ENCODE peak calls at places on chromosomes 11 and 22, in eight cellular contexts. P is fibroblast of lung; A is adrenal gland; U is CD8-positive, alpha-beta T cell; K is heart left ventricle; W is psoas muscle; F is A549; H is left ventricle myocardium inferior. L is an unnamed sample. For H3K4me1, the result is how much of the 10 kb centered on the place peaks cover.

GRCh38 chr22:48717883-48718817 is 1109.5 kb downstream of the BRD1 start:
- DNase-seq in P (no peak), A (no peak), U (no peak), K (no peak), W (no peak), F (no peak), H (peak), L (no peak)

GRCh38 chr22:22158965-22159364 is 85.6 kb upstream of the VPREB1 start:
- DNase-seq in P (no peak), A (no peak), U (no peak), K (no peak), W (no peak), F (no peak), H (no peak), L (no peak)

GRCh38 chr11:87477321-87477720 is 439.6 kb downstream of the TMEM135 start:
- DNase-seq in P (no peak), A (no peak), U (no peak), K (no peak), W (no peak), F (no peak), H (no peak), L (no peak)

GRCh38 chr11:78855146-78855545 is 280.5 kb upstream of the NARS2 start:
- DNase-seq in P (no peak), A (no peak), U (no peak), K (no peak), W (no peak), F (no peak), H (no peak), L (no peak)

GRCh38 chr11:68146010-68146540 is 24.9 kb upstream of the CHKA start:
- DNase-seq in P (no peak), A (peak), U (no peak), K (peak), W (peak), F (peak), H (peak), L (peak)

GRCh38 chr11:117473692-117474091 is 146.0 kb downstream of the CEP164 start:
- DNase-seq in P (no peak), A (no peak), U (no peak), K (no peak), W (no peak), F (no peak), H (no peak), L (no peak)

GRCh38 chr11:121552160-121552559 is 99.4 kb upstream of the SORL1-AS1 start:
- DNase-seq in P (no peak), A (no peak), U (no peak), K (no peak), W (no peak), F (no peak), H (no peak), L (no peak)

GRCh38 chr22:44913198-44913983 is 96.4 kb downstream of the PHF21B start:
- DNase-seq in P (no peak), A (peak), U (no peak), K (no peak), W (peak), F (no peak), H (no peak), L (peak)

GRCh38 chr11:5618807-5619206 is 6.0 kb upstream of the TRIM34 start:
- DNase-seq in P (peak), A (no peak), U (no peak), K (no peak), W (no peak), F (no peak), H (no peak), L (no peak)

GRCh38 chr11:99098751-99099150 is 78.0 kb downstream of the CNTN5 start:
- DNase-seq in P (no peak), A (no peak), U (no peak), K (no peak), W (no peak), F (no peak), H (no peak), L (no peak)

GRCh38 chr11:102552447-102553200 is 22.1 kb upstream of the MMP7 start:
- DNase-seq in P (peak), A (no peak), U (no peak), K (no peak), W (no peak), F (peak), H (no peak), L (no peak)

GRCh38 chr22:44086759-44087158 is 62.7 kb downstream of the PARVB start:
- DNase-seq in P (no peak), A (no peak), U (no peak), K (no peak), W (no peak), F (no peak), H (no peak), L (no peak)

GRCh38 chr11:66950113-66950535 is 8.1 kb downstream of the PC start:
- DNase-seq in P (peak), A (peak), U (no peak), K (no peak), W (peak), F (peak), H (no peak), L (peak)

GRCh38 chr11:109859325-109859724 is 233.9 kb upstream of the ZC3H12C start:
- DNase-seq in P (peak), A (peak), U (no peak), K (no peak), W (no peak), F (no peak), H (no peak), L (no peak)

GRCh38 chr11:1271002-1271401 is 38.4 kb downstream of the TOLLIP start:
- DNase-seq in P (peak), A (no peak), U (no peak), K (no peak), W (peak), F (no peak), H (no peak), L (no peak)

GRCh38 chr22:27194096-27194748 is 536.8 kb downstream of the MIAT start:
- DNase-seq in P (no peak), A (no peak), U (no peak), K (no peak), W (no peak), F (no peak), H (no peak), L (no peak)

GRCh38 chr11:67242548-67242947 is 23.7 kb upstream of the GRK2 start:
- DNase-seq in P (no peak), A (no peak), U (no peak), K (no peak), W (no peak), F (no peak), H (no peak), L (no peak)

DNA sequence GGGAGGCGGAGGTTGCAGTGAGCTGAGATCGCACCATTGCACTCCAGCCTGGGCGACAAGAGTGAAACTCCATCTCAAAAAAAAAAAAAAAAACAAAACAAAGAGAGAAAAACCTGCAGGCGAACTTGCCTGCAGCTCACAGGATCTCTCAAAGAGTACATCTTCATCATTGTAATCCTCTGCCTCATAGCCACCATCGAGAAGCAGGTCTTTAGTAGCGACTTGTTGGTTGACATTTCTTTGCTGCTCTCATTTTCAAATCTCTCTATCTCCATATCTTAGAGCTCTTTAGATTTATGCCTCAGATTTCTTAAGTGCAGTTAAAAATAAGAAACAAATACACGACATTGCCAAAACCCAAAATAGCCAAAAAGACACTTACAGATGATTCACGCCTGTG is 14.7 kb downstream of the FAM227A start:
- DNase-seq in P (no peak), A (no peak), U (no peak), K (no peak), W (no peak), F (no peak), H (no peak), L (no peak)
- TF ChIP-seq CTCF in P (no peak), A (no peak), U (no peak), K (no peak), W (no peak), F (no peak), H (no peak), L (no peak)

DNA sequence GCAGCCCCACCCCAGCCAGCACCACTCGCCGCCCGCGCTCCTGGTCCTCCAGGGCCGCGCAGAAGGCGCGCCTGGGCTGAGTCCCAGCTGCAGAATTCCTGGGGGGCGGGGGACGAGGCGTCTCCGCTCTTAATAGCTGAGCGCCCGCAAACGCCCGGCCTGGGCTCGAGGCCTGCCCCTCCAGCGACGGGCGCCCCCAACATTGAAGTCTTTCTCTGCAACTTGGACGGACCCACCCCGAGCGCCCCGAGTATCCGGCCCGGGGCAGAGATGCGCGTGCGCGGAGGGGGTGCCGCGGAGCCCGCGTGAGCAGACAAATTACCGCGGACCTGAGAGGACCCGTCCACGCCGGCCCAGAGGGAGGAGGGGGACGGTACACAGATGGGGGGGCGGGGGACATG is 6.7 kb upstream of the SYT7 start:
- DNase-seq in P (peak), A (peak), U (peak), K (peak), W (peak), F (peak), H (peak), L (peak)
- H3K27ac ChIP-seq in P (no peak), A (no peak), U (no peak), K (peak), W (peak), F (no peak), H (peak), L (no peak)

DNA sequence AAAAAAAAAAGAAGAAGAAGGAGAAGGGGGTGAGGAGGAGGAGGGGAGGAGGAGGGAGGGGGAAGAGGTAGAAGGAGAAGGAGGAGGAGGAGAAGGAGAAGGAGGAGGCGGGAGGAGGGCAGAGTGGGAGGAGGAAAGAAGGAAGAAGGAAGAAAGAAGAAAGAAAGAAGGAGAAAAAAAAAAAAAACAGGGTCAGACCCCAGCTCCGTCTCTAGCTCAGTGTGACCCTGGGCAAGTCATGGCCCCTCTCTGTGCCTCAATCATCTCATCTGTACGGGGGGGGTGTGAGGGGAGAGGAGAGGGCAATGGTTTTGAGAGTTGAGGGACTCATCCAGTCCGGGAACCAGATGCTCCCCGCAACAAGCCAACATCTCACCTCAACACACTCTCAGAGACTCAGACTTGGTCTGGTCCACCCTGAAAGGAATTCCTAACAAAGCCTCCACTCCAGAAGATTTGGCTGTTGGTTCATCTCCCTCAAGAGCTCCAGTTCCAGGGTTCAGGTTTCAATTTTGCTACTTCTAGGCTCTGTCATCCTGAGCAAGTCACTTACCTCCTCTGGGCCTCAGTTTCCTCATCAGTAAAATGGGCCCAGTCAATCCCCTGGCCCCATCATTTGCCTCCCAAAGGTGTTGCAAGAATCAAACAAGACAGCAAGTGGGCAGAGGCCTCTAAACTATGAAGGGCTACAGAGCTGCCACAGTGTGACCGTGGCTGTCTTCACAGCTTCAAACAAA is 7.7 kb downstream of the CARD10 start:
- DNase-seq in P (peak), A (no peak), U (no peak), K (peak), W (no peak), F (no peak), H (no peak), L (no peak)
- H3K4me1 ChIP-seq in P (under half), A (under half), U (under half), K (under half), W (under half), F (half or more), H (half or more), L (under half)

GRCh38 chr22:29524440-29525191 is 28.9 kb downstream of the THOC5 start:
- DNase-seq in P (peak), A (peak), U (no peak), K (no peak), W (no peak), F (peak), H (peak), L (no peak)
- TF ChIP-seq CTCF in P (peak), A (peak), U (no peak), K (peak), W (peak), F (peak), H (peak), L (no peak)

DNA sequence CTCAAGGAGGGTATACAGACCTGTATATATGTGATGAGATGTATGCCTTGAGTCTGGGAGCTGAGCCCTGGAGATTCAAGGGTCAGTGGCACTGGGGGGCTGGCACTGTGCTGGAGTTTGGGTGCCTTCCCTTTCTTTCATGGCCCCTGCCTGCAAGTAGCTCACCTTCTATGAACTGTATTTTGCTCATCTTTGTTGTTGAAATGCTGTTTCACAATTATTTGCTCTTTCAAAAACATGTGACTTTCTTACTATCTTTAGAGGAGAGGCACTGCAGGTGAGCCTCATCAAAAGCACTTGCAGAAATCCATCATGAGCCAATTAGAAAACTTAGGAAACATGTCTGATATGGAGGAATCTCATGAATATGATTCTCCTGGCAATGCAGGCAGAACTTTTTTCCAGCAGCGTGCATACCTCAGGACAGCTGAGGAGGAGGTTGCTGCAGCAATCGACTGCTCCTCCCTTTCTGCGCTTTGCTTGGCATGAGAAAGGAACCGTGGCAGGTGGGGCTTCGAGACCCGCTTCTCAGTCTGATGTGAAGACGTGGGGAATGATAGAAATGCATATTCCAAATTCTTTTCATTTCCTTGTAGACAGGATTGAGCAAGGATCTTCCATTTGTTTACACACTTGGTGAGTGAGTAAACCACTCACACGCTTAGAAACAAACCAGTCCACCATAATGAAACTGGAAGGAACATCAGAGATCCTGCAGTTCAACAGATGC is 178.4 kb upstream of the E2F8 start:
- DNase-seq in P (peak), A (no peak), U (no peak), K (no peak), W (no peak), F (no peak), H (no peak), L (no peak)
- H3K27ac ChIP-seq in P (peak), A (no peak), U (no peak), K (no peak), W (no peak), F (peak), H (no peak), L (no peak)

DNA sequence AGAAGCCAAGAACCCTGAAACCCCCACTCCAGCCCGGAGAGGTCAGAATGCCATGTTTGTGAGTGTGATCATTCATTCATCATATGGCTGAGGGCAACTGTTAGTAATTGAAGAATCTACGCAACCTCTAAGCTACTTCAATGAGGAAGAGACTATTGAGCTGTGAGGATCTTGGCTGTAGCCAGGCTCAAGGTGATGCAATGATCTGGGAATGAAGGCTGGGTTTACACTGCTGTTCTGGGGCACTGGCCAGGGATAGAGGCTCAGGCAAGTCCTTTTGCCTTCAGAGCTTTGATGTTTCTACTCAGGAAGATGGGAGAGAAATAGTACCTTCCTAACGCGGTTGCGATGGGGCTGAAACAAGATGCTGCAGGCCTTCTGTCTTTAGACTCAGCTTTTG is 12.9 kb downstream of the CRYBB2 start:
- DNase-seq in P (peak), A (no peak), U (no peak), K (no peak), W (no peak), F (no peak), H (no peak), L (no peak)
- H3K4me1 ChIP-seq in P (under half), A (under half), U (under half), K (under half), W (under half), F (under half), H (under half), L (under half)

L was measured in pancreas.